ENCODE peak calls at places on chromosomes 7 and 10, in ten cellular contexts. H is Panc1, P is A549, J is cardiac fibroblast, T is bronchial epithelial cell, F is stomach, L is SK-N-SH, E is HCT116, Y is lung, Z is GM23338. G is an unnamed sample.

GRCh38 chr10:92689663-92690210 is at the start of gene HHEX:
- DNase-seq in H (no peak), P (peak), J (peak), T (peak), F (peak), L (peak), E (peak), Y (peak), Z (no peak), G (no peak)

GRCh38 chr10:30782543-30783461 is 153.2 kb upstream of the LYZL2 start:
- DNase-seq in H (no peak), P (no peak), J (peak), T (peak), F (no peak), L (no peak), E (no peak), Y (no peak), Z (no peak), G (no peak)

GRCh38 chr7:69800495-69800894 is 202.2 kb downstream of the AUTS2 start:
- DNase-seq in H (no peak), P (peak), J (no peak), T (no peak), F (no peak), L (peak), E (no peak), Y (peak), Z (peak), G (peak)

GRCh38 chr7:101614939-101615302 is 14.2 kb downstream of the MYL10 start:
- DNase-seq in H (no peak), P (no peak), J (no peak), T (peak), F (no peak), L (no peak), E (no peak), Y (no peak), Z (no peak), G (no peak)

GRCh38 chr10:3502606-3503005 is 282.4 kb downstream of the KLF6 start:
- DNase-seq in H (no peak), P (no peak), J (no peak), T (peak), F (no peak), L (no peak), E (no peak), Y (no peak), Z (peak), G (no peak)

GRCh38 chr7:95684037-95684436 is 87.7 kb upstream of the PDK4 start:
- DNase-seq in H (peak), P (peak), J (peak), T (peak), F (no peak), L (no peak), E (peak), Y (no peak), Z (peak), G (no peak)

GRCh38 chr7:26508917-26509316 is 217.3 kb downstream of the SNX10 start:
- DNase-seq in H (no peak), P (no peak), J (no peak), T (no peak), F (no peak), L (no peak), E (no peak), Y (no peak), Z (peak), G (no peak)

GRCh38 chr7:27576360-27576944 is 86.2 kb downstream of the HIBADH start:
- DNase-seq in H (peak), P (peak), J (peak), T (peak), F (no peak), L (peak), E (peak), Y (no peak), Z (peak), G (no peak)

GRCh38 chr7:33831389-33832118 is 73.8 kb upstream of the BMPER start:
- DNase-seq in H (no peak), P (no peak), J (peak), T (peak), F (no peak), L (no peak), E (no peak), Y (no peak), Z (peak), G (no peak)

GRCh38 chr10:102243304-102243703 is 2.0 kb upstream of the PITX3 start:
- DNase-seq in H (no peak), P (no peak), J (peak), T (peak), F (no peak), L (no peak), E (no peak), Y (no peak), Z (no peak), G (no peak)

GRCh38 chr10:13636776-13637175 is 50.0 kb downstream of the PRPF18 start:
- DNase-seq in H (no peak), P (no peak), J (peak), T (no peak), F (no peak), L (no peak), E (no peak), Y (no peak), Z (no peak), G (no peak)

GRCh38 chr7:35331730-35332678 is 78.1 kb upstream of the TBX20 start:
- DNase-seq in H (no peak), P (no peak), J (no peak), T (no peak), F (no peak), L (no peak), E (no peak), Y (no peak), Z (no peak), G (no peak)

GRCh38 chr7:35716038-35716803 is 21.3 kb upstream of the HERPUD2 start:
- DNase-seq in H (no peak), P (no peak), J (no peak), T (no peak), F (peak), L (peak), E (no peak), Y (no peak), Z (no peak), G (no peak)

GRCh38 chr10:128421731-128422130 is 295.5 kb upstream of the MKI67 start:
- DNase-seq in H (no peak), P (no peak), J (no peak), T (no peak), F (no peak), L (no peak), E (no peak), Y (peak), Z (no peak), G (no peak)

GRCh38 chr10:3961082-3961481 is 176.1 kb upstream of the KLF6 start:
- DNase-seq in H (no peak), P (no peak), J (no peak), T (no peak), F (no peak), L (no peak), E (no peak), Y (no peak), Z (peak), G (no peak)

GRCh38 chr7:23232966-23233365 is 13.6 kb upstream of the GPNMB start:
- DNase-seq in H (no peak), P (no peak), J (no peak), T (peak), F (no peak), L (no peak), E (no peak), Y (no peak), Z (peak), G (no peak)

GRCh38 chr7:26937956-26938623 is 73.7 kb upstream of the SKAP2 start:
- DNase-seq in H (no peak), P (peak), J (no peak), T (peak), F (no peak), L (no peak), E (no peak), Y (no peak), Z (no peak), G (peak)

GRCh38 chr10:5553400-5554170 is 28.8 kb downstream of the CALML3 start:
- DNase-seq in H (no peak), P (no peak), J (no peak), T (no peak), F (no peak), L (no peak), E (no peak), Y (no peak), Z (no peak), G (no peak)

GRCh38 chr10:103599211-103599610 is 105.7 kb downstream of the NEURL1 start:
- DNase-seq in H (no peak), P (no peak), J (no peak), T (no peak), F (no peak), L (no peak), E (no peak), Y (no peak), Z (no peak), G (no peak)

GRCh38 chr7:133290041-133290440 is 37.2 kb downstream of the EXOC4 start:
- DNase-seq in H (no peak), P (no peak), J (peak), T (peak), F (no peak), L (no peak), E (no peak), Y (no peak), Z (no peak), G (no peak)

GRCh38 chr10:59362184-59362966 is at the start of gene FAM13C:
- DNase-seq in H (no peak), P (peak), J (peak), T (peak), F (peak), L (peak), E (no peak), Y (peak), Z (peak), G (no peak)

GRCh38 chr10:26215923-26216576 is 524 bp upstream of the GAD2 start:
- DNase-seq in H (no peak), P (peak), J (peak), T (no peak), F (no peak), L (peak), E (no peak), Y (no peak), Z (peak), G (no peak)

GRCh38 chr10:21634599-21635365 is 100.8 kb downstream of the MLLT10 start:
- DNase-seq in H (no peak), P (no peak), J (peak), T (no peak), F (no peak), L (no peak), E (no peak), Y (no peak), Z (no peak), G (no peak)

GRCh38 chr10:123147635-123148413 is at the start of gene HMX2:
- DNase-seq in H (no peak), P (no peak), J (no peak), T (no peak), F (no peak), L (peak), E (no peak), Y (no peak), Z (peak), G (no peak)
- H3K4me3 ChIP-seq in H (peak), P (peak), J (no peak), T (peak), F (peak), L (no peak), E (no peak), Y (no peak), Z (peak), G (no peak)

DNA sequence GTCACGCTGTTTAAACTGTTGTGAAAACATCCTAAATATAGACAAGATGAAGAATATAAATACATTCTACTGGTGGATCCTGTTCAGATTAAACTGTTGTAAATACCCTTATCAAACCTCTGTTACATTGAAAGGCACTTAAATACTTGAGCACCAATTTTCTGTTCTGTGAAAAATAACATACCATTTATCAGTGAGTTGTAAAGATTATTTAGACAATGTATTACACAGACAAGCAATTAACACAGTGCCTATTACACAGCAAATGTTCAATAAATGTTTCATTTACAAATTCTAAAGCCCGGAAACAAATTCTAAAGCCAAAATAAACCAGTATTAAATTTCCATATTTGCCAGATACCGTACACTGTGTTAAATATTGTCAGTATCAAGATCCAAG is 14.1 kb downstream of the ASZ1 start:
- DNase-seq in H (no peak), P (no peak), J (no peak), T (no peak), F (no peak), L (no peak), E (no peak), Y (no peak), Z (no peak), G (no peak)
- H3K4me3 ChIP-seq in H (no peak), P (no peak), J (no peak), T (no peak), F (no peak), L (no peak), E (no peak), Y (no peak), Z (no peak), G (no peak)

DNA sequence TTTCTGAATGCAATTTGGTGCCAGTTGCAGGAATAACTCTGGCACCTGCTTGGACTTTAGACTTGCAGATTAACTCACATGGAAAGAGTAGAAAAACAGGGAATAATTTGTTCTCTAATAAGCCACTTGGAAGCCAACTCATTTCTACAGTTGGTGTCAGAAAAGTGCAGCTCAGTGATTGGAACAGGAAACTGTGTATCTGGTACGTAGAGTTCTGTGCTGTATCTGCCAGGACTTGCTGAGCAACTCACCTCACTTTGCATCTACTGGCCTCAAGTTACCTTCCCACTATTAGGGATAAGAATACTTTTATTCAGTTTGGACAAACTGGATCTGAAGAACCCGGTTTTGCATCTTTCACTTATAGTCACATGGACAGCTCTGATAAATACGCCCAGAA is 377.5 kb upstream of the PODXL start:
- DNase-seq in H (no peak), P (no peak), J (no peak), T (peak), F (no peak), L (no peak), E (no peak), Y (no peak), Z (no peak), G (no peak)
- H3K4me3 ChIP-seq in H (no peak), P (no peak), J (no peak), T (no peak), F (no peak), L (no peak), E (no peak), Y (no peak), Z (no peak), G (no peak)

DNA sequence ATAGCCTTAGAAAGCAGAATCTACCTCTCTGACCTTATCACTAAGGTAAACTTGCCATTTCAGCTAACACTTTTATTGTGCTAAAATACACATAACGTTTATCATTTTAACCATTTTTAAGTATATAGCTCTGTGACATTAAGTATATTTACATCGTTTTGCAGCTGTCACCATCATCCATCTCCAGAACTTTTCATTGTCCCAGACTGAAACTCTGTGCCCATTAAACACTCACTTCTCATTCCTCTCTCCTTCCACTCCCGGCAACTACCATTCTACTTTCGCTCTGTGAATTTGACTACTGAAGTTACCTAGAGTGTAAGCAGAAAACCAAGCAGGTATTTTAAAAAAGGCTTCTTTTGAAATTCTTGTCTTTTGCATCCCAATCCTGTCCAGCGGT is 1.3 kb downstream of the DDX50 start:
- DNase-seq in H (no peak), P (no peak), J (no peak), T (no peak), F (no peak), L (no peak), E (no peak), Y (no peak), Z (no peak), G (no peak)
- H3K4me3 ChIP-seq in H (peak), P (peak), J (peak), T (no peak), F (no peak), L (peak), E (peak), Y (no peak), Z (peak), G (peak)

DNA sequence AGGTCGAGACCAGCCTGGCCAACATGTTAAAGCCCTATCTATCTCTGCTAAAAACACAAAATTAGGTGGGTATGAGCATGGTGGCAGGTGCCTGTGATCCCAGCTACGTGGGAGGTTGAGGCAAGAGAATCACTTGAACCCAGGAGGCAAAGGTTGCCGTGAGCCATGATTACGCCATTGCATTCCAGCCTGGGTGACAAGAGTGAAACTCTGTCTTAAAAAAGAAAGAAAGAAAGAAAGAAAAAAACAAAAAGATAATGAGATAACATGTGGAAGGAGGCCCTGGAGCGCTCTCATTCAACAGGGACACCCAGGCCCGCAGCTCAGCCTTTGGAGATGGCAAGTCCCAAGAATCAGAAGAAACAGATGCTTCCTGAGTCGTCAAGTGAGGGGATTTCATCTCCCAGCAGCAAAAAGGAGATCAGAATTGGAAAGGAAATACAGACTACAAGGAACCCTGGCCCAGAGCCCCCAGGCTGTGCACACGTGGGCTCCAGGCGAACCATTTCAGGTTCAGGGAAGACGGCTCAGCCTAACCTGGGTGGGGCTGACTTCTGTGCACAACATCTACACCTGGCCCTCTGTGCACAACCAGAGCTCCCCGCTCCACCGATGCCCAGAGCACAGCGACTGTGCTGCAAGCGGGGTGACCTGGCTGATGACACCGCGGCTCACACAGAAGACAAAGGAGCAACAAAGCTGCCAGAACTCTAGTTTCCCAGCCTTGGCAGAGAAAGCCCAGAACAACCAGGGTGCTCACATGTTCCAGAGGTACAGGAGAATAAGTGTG is 33.2 kb downstream of the GNA12 start:
- DNase-seq in H (no peak), P (no peak), J (no peak), T (no peak), F (no peak), L (no peak), E (no peak), Y (no peak), Z (peak), G (no peak)
- H3K4me3 ChIP-seq in H (no peak), P (no peak), J (no peak), T (no peak), F (no peak), L (no peak), E (no peak), Y (no peak), Z (no peak), G (no peak)

GRCh38 chr10:79441433-79441832 is 4.0 kb downstream of the ZCCHC24 start:
- DNase-seq in H (no peak), P (no peak), J (no peak), T (no peak), F (no peak), L (no peak), E (no peak), Y (no peak), Z (no peak), G (no peak)
- H3K4me3 ChIP-seq in H (no peak), P (no peak), J (no peak), T (no peak), F (no peak), L (no peak), E (no peak), Y (no peak), Z (no peak), G (no peak)

GRCh38 chr7:157010588-157011332 is at the start of gene MNX1:
- DNase-seq in H (no peak), P (peak), J (no peak), T (peak), F (peak), L (peak), E (peak), Y (peak), Z (peak), G (peak)
- H3K4me3 ChIP-seq in H (peak), P (peak), J (peak), T (peak), F (peak), L (peak), E (peak), Y (peak), Z (peak), G (peak)

GRCh38 chr10:17450024-17450423 is 4.4 kb downstream of the ST8SIA6 start:
- DNase-seq in H (no peak), P (no peak), J (no peak), T (no peak), F (no peak), L (no peak), E (no peak), Y (no peak), Z (no peak), G (no peak)

GRCh38 chr10:17445400-17445998 is 8.9 kb downstream of the ST8SIA6 start:
- DNase-seq in H (no peak), P (no peak), J (no peak), T (peak), F (no peak), L (no peak), E (no peak), Y (no peak), Z (peak), G (no peak)

GRCh38 chr10:17438583-17438982 is 15.8 kb downstream of the ST8SIA6 start:
- DNase-seq in H (no peak), P (no peak), J (no peak), T (no peak), F (no peak), L (no peak), E (no peak), Y (no peak), Z (no peak), G (no peak)

GRCh38 chr10:17439552-17439951 is 14.8 kb downstream of the ST8SIA6 start:
- DNase-seq in H (no peak), P (no peak), J (no peak), T (no peak), F (no peak), L (no peak), E (no peak), Y (no peak), Z (no peak), G (no peak)

DNA sequence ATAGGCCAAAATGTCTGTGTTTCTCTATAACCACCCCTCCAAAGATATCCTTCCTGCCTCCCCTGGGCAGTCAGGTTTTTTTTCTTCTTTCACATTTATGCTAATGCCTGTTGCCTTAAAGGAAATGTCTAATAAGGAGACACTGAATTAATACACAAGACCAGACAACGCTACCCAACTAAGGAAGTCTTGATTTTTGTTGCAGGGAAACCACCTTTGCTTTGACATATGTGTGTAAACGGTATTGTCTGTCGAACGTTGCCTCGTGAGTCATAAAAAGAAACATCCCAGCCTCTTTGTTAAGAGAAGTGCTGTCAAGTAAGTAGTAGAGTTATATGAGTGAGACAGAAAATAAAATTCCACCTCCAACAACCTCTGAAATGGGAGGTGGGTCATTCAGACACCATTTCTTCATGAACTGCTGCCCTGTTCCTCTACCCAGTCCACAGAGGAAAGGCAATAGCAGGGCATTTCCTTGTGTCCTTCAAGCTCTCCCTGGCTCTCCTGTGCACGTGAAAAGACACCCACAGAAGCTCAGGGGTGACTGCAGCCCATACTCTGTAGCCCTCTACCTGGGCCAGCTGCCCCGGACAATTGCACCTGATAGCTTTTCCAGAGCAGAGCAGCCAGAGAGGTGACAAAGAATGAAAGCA is 10.2 kb downstream of the ST8SIA6 start:
- DNase-seq in H (no peak), P (no peak), J (no peak), T (peak), F (no peak), L (no peak), E (no peak), Y (no peak), Z (no peak), G (no peak)
- H3K4me3 ChIP-seq in H (peak), P (no peak), J (no peak), T (no peak), F (no peak), L (no peak), E (no peak), Y (no peak), Z (no peak), G (no peak)

G was measured in kidney epithelial cell.